ENCODE peak calls at places on chromosome 2, in eight cellular contexts. X is WTC11, J is astrocyte, C is HFF-Myc, I is hepatocyte, O is mammary epithelial cell, Y is AG10803, U is HCT116. N is an unnamed sample.

GRCh38 chr2:118774458-118775133 is 72.9 kb downstream of the EN1 start:
- DNase-seq in I (peak; percentile 83), C (no peak), J (peak; percentile 40), O (peak; percentile 59), X (peak; percentile 87), U (no peak), Y (peak; percentile 46), N (no peak)

GRCh38 chr2:219542931-219543595 is 546 bp downstream of the CHPF start:
- DNase-seq in I (peak; percentile 76), O (peak; percentile 71), Y (peak; percentile 25), X (no peak), U (no peak), C (no peak), J (no peak), N (no peak)

GRCh38 chr2:112705576-112705975 is 15.2 kb upstream of the NT5DC4 start:
- DNase-seq in X (no peak), O (no peak), C (no peak), I (no peak), U (no peak), Y (no peak), J (no peak), N (peak; percentile 18)

GRCh38 chr2:28274911-28275685 is 117.6 kb upstream of the FOSL2 start:
- DNase-seq in O (peak; percentile 95), I (peak; percentile 69), J (peak; percentile 96), U (peak; percentile 79), Y (peak; percentile 75), X (peak; percentile 18), C (peak; percentile 96), N (peak; percentile 47)

GRCh38 chr2:154762638-154763037 is 64.1 kb downstream of the KCNJ3 start:
- DNase-seq in X (no peak), U (no peak), J (no peak), O (no peak), I (no peak), C (no peak), Y (no peak), N (no peak)

GRCh38 chr2:122239440-122239839 is 484.0 kb downstream of the TSN start:
- DNase-seq in X (peak; percentile 15), O (no peak), J (no peak), Y (no peak), I (no peak), U (no peak), C (no peak), N (no peak)

GRCh38 chr2:11781624-11782023 is 35.2 kb downstream of the LPIN1 start:
- DNase-seq in J (no peak), U (no peak), O (no peak), X (no peak), C (no peak), I (no peak), Y (no peak), N (no peak)

GRCh38 chr2:52036853-52037252 is 1004.9 kb upstream of the NRXN1 start:
- DNase-seq in Y (no peak), C (no peak), X (no peak), U (no peak), O (no peak), I (no peak), J (no peak), N (no peak)

GRCh38 chr2:83471708-83472107 is 987.4 kb downstream of the SUCLG1 start:
- DNase-seq in U (no peak), C (no peak), X (no peak), Y (no peak), I (no peak), J (no peak), O (no peak), N (no peak)

GRCh38 chr2:40178171-40178778 is 273.6 kb downstream of the SLC8A1 start:
- DNase-seq in U (no peak), O (no peak), X (no peak), I (no peak), J (no peak), C (no peak), Y (no peak), N (no peak)

GRCh38 chr2:106189764-106190468 is 4.2 kb downstream of the UXS1 start:
- DNase-seq in J (peak; percentile 21), X (no peak), Y (peak; percentile 34), U (no peak), I (no peak), O (peak; percentile 41), C (no peak), N (peak; percentile 32)

GRCh38 chr2:108288534-108289106 is at the start of gene SULT1C2:
- DNase-seq in O (no peak), Y (no peak), I (peak; percentile 85), U (peak; percentile 16), X (peak; percentile 62), C (no peak), J (peak; percentile 40), N (no peak)
- TF ChIP-seq CTCF in O (no peak), Y (no peak), I (no peak), U (no peak), X (no peak), C (no peak), J (no peak), N (no peak)

GRCh38 chr2:190836767-190837166 is 43.9 kb upstream of the GLS start:
- DNase-seq in Y (no peak), X (no peak), J (no peak), U (no peak), C (no peak), O (no peak), I (no peak), N (no peak)
- TF ChIP-seq CTCF in Y (no peak), X (no peak), J (no peak), U (no peak), C (no peak), O (no peak), I (no peak), N (no peak)

DNA sequence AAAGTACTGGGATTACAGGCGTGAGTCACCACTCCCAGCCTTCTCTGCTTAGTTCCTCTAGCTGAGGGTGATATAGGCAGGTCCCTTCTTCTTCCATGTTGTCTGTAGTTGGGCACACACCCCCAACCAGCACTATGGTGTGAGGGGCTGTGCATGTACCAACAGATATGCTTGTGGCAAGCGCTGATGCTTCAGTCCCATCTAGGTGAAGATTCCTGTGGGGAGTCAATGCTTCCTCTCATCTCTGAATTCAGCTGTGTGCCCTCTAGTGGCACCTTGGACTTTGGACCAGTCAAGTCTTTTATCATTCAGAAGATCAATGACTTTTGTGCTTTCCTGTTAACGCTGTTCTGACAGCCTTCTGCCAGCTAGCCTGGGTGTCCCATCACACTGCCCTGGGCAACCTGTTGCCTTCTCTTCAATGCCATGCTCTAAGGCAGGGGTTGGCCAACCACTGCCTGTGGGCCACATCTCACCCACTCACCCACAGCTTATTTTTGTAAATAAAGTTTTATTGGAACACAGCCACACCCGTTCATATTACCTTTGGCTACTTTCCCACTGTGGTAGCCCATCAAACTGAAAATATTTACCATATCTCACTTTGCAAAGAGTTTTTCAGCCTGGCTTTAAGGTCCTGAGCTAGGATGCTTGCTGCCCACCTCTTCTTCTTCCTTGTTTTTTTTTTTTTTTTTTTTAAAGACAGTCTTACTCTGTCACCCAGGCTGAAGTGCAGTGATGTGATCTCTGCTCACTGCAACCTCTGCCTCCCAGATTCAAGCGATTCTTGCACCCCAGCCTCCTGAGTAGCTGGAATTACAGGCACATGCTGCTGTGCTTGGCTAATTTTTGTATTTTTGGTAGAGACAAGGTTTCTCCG is 51.0 kb downstream of the NPAS2 start:
- DNase-seq in J (no peak), X (peak; percentile 38), Y (no peak), C (no peak), O (no peak), U (no peak), I (no peak), N (no peak)
- TF ChIP-seq CTCF in J (no peak), X (no peak), Y (peak; percentile 20), C (peak; percentile 47), O (peak; percentile 25), U (peak; percentile 23), I (no peak), N (no peak)

GRCh38 chr2:38116762-38117161 is 40.8 kb upstream of the CYP1B1 start:
- DNase-seq in O (peak; percentile 82), U (no peak), I (no peak), C (no peak), X (no peak), J (peak; percentile 60), Y (peak; percentile 78), N (no peak)

GRCh38 chr2:38109732-38110181 is 33.8 kb upstream of the CYP1B1 start:
- DNase-seq in C (no peak), X (no peak), U (no peak), I (peak; percentile 45), O (peak; percentile 68), Y (peak; percentile 77), J (no peak), N (no peak)

GRCh38 chr2:38115216-38116012 is 39.5 kb upstream of the CYP1B1 start:
- DNase-seq in C (no peak), J (no peak), O (peak; percentile 70), U (peak; percentile 59), Y (peak; percentile 74), X (peak; percentile 95), I (peak; percentile 90), N (peak; percentile 64)

GRCh38 chr2:38113999-38114708 is 38.2 kb upstream of the CYP1B1 start:
- DNase-seq in J (peak; percentile 76), I (no peak), U (no peak), X (no peak), O (no peak), C (no peak), Y (peak; percentile 26), N (no peak)

DNA sequence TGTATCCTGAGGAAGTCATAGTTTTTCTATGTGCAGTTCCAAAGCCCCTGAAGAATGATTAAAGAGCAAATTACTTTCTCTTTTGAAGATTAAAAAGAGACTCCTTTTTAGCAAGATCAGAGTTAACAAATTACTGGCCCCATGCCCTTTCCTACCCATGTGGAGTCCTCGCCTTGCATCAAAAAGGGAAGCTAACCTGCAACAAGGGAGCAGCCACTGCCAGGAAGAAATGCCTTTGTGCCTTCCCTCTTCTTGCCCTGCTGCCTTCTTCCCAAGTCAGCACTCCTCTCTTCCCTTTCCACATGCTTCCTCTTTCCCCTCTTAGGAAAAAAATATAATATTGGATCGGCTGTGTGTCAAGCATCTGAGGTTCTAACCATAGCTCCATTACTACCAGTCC is 37.1 kb upstream of the CYP1B1 start:
- DNase-seq in Y (no peak), O (no peak), J (no peak), U (no peak), I (no peak), X (no peak), C (no peak), N (no peak)
- TF ChIP-seq CTCF in Y (no peak), O (no peak), J (no peak), U (no peak), I (no peak), X (no peak), C (no peak), N (no peak)

DNA sequence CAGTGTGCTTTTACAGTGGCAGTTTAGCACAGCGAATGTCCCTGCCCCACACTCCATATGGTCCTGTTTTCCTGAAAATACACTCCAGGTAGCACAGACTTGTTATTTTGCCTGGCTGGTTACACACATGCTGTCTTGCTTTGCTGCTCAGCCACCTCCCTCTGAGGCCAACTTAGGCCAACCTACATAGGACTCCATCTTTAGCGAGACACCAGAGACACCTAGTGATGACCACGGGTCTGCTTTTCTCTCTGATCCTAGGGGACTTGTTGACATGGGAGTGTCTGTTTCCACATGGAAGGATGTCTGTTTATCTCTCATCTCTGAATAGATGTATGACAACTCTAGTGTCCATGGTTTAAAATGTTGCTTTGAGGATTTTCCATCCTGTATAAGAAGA is 43.3 kb downstream of the PLEKHB2 start:
- DNase-seq in X (no peak), U (no peak), C (no peak), I (no peak), O (no peak), Y (no peak), J (no peak), N (no peak)
- TF ChIP-seq CTCF in X (no peak), U (no peak), C (no peak), I (no peak), O (no peak), Y (no peak), J (no peak), N (no peak)

N was measured in CD14-positive monocyte.